ENCODE peak calls at places on chromosomes 3 and 15, in five cellular contexts. B, X, H, T and K are unnamed samples.

GRCh38 chr3:182234881-182235280 is 523.2 kb downstream of the SOX2 start:
- DNase-seq in B (peak), X (no peak), H (peak), T (no peak), K (no peak)

GRCh38 chr3:174538116-174538515 is 321.0 kb upstream of the NAALADL2 start:
- DNase-seq in B (no peak), X (no peak), H (peak), T (no peak), K (no peak)

GRCh38 chr15:95291878-95292472 is 1038.5 kb upstream of the NR2F2 start:
- DNase-seq in B (peak), X (no peak), H (no peak), T (peak), K (peak)

GRCh38 chr15:74580538-74581350 is 34.9 kb upstream of the CLK3 start:
- DNase-seq in B (peak), X (no peak), H (no peak), T (no peak), K (peak)

GRCh38 chr3:128804017-128804816 is 75.2 kb upstream of the ACAD9 start:
- DNase-seq in B (no peak), X (no peak), H (peak), T (no peak), K (peak)

GRCh38 chr15:98767692-98768091 is 119.4 kb downstream of the IGF1R start:
- DNase-seq in B (no peak), X (no peak), H (peak), T (no peak), K (no peak)

GRCh38 chr15:38888701-38889154 is 324.1 kb upstream of the RASGRP1 start:
- DNase-seq in B (no peak), X (no peak), H (no peak), T (no peak), K (no peak)

GRCh38 chr15:101413239-101413638 is 76.3 kb downstream of the PCSK6 start:
- DNase-seq in B (no peak), X (no peak), H (no peak), T (no peak), K (no peak)

GRCh38 chr3:175558261-175558660 is 699.1 kb downstream of the NAALADL2 start:
- DNase-seq in B (no peak), X (no peak), H (no peak), T (no peak), K (no peak)

GRCh38 chr15:68435966-68436365 is 4.0 kb upstream of the ITGA11 start:
- DNase-seq in B (no peak), X (no peak), H (no peak), T (no peak), K (no peak)

GRCh38 chr3:43838009-43838758 is 147.4 kb downstream of the ABHD5 start:
- DNase-seq in B (no peak), X (no peak), H (no peak), T (no peak), K (no peak)

DNA sequence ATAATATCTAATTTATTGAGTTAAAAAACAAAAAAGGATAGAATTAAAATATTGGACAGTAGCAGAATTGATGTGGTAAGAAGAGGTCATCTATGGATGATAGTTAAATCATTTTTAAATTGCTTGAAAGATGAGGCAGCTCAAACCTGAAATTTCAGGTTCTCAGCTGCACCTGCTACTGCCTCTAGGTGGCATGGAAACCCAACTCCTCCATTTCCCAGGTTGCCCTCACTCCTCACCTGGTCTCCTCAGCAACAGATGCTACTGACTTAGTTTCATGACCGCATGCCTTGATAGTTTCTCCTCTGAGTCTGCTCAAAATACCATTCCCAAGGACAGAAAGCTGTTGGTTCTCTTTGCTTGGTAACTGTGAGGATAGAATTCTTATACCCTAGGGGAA is 148.1 kb downstream of the ABHD5 start:
- DNase-seq in B (no peak), X (no peak), H (no peak), T (no peak), K (no peak)
- TF ChIP-seq CTCF in B (no peak), X (peak), H (no peak), T (no peak), K (no peak)

DNA sequence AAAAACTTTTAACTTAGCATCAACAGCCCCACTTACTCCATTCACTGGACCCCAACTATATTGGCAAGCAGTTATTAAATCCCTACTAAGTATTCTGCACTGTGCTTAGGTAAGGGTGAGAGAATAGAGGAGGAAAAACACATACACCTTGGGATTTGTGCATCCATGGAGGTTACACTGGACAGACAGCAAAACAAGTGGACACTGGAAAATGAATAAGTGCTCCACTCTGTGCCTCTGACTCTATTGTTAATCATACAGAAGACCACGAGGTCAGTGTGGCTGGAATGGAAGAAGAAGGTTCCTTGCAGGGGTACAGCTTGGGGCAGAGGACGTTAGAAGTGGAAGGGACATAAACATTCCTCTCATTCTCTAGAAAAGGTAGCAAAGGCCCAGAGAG is 3.2 kb downstream of the ADCY5 start:
- DNase-seq in B (no peak), X (no peak), H (no peak), T (no peak), K (no peak)
- TF ChIP-seq CTCF in B (no peak), X (no peak), H (no peak), T (no peak), K (no peak)

GRCh38 chr3:78976200-78976599 is 791.6 kb downstream of the ROBO1 start:
- DNase-seq in B (no peak), X (no peak), H (no peak), T (no peak), K (no peak)

GRCh38 chr3:78979083-78979482 is 788.7 kb downstream of the ROBO1 start:
- DNase-seq in B (no peak), X (no peak), H (no peak), T (no peak), K (no peak)

GRCh38 chr3:78974181-78974770 is 793.5 kb downstream of the ROBO1 start:
- DNase-seq in B (no peak), X (no peak), H (peak), T (no peak), K (no peak)

GRCh38 chr3:78977073-78977472 is 790.7 kb downstream of the ROBO1 start:
- DNase-seq in B (no peak), X (no peak), H (peak), T (no peak), K (no peak)

DNA sequence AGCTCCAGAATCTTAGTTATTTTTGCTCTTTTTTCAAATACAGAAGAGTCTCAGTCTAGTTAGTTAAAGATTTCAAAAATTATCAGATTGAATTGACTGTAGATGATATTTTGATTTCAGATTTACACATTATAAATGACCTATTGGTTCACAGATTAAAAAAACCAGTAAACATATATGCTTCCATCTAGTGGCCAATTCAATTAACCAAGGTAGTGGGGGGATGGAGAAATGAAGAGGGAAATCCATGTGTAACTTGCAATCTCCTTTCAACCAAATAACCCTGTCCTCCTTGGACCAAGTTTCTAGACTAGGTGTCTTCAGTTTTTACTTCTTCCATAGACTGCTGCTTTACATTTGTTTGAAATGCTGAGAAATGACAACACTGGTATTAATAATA is 789.8 kb downstream of the ROBO1 start:
- DNase-seq in B (peak), X (no peak), H (no peak), T (peak), K (peak)
- TF ChIP-seq CTCF in B (no peak), X (peak), H (peak), T (peak), K (peak)

DNA sequence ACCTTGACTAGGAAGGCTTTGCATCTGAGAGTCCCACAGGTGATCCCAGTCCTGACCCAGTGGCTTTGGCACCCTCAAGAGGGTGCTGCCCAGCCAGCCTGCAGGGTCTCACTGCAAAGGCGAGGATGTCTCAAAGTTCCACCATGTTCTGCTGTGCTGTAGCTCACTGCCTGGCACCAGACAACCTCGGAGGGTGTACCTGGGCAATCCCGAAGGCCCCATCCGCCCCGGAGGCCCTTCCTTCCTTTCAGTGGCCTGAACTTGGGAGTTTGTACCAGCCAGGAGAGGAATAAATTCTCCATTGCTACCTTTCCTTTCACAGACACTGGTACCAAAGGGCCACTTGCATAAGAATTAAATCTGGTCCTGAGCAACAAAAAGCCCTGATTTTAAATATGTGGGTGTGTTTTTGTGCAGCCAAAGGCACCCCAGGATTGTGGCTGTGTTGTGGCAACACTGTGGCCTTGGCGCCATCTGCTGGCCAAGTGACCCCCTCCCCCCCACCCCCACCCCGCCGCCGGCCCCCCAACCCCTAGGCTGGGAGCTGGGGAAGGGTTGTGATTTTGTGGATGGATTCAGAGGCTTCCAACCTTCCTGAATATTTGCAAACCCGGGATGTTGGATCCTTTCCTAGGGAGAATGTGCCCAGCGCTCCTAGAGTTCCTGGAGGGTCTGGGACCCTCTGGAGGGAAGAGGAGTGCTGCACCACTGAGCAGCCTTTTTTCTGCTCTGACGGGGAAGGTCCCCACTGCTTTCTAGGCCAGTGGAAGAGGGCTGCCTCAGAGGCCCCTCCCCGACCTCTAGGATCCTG is 9.7 kb upstream of the PTPN23 start:
- DNase-seq in B (peak), X (no peak), H (no peak), T (peak), K (peak)
- TF ChIP-seq CTCF in B (peak), X (peak), H (no peak), T (no peak), K (peak)

GRCh38 chr3:67790043-67790442 is 135.6 kb upstream of the SUCLG2 start:
- DNase-seq in B (peak), X (no peak), H (peak), T (peak), K (peak)
- TF ChIP-seq CTCF in B (no peak), X (peak), H (peak), T (peak), K (peak)

GRCh38 chr3:119034256-119035013 is at the start of gene IGSF11:
- DNase-seq in B (peak), X (peak), H (peak), T (peak), K (peak)
- TF ChIP-seq CTCF in B (peak), X (peak), H (no peak), T (peak), K (peak)